ENCODE peak calls at places on chromosomes 13 and 19, in ten cellular contexts. Q is IMR-90; G is activated CD4-positive, alpha-beta memory T cell treated with anti-CD3 and anti-CD28 coated beads for 36 hours; Z is activated CD8-positive, alpha-beta memory T cell treated with anti-CD3 and anti-CD28 coated beads for 4 hours; N is GOT3; R is stimulated activated CD8-positive, alpha-beta memory T cell treated with anti-CD3 and anti-CD28 coated beads, Interleukin-4, amount 100 ng/mL, for 1 hour; T is stimulated activated CD4-positive, alpha-beta T cell treated with anti-CD3 and anti-CD28 coated beads, Interleukin-12 subunit alpha, Interleukin-12 subunit beta, amount 100 ng/mL, for 24 hours; H is T-cell; V is heart left ventricle; S is mucosa of descending colon. P is an unnamed sample.

GRCh38 chr19:38849746-38850230 is at the start of gene HNRNPL:
- DNase-seq in Q (no peak), G (peak), Z (peak), N (peak), R (peak), T (no peak), H (peak), V (peak), S (no peak), P (peak)

GRCh38 chr13:46665630-46666482 is 112.9 kb downstream of the LRCH1 start:
- DNase-seq in Q (no peak), G (no peak), Z (no peak), N (no peak), R (no peak), T (no peak), H (no peak), V (no peak), S (no peak), P (no peak)

GRCh38 chr13:34361528-34361927 is 543.6 kb downstream of the RFC3 start:
- DNase-seq in Q (no peak), G (no peak), Z (no peak), N (no peak), R (no peak), T (no peak), H (no peak), V (no peak), S (no peak), P (no peak)

GRCh38 chr13:32233062-32233461 is 82.1 kb downstream of the ZAR1L start:
- DNase-seq in Q (no peak), G (no peak), Z (no peak), N (no peak), R (no peak), T (no peak), H (no peak), V (no peak), S (no peak), P (no peak)

GRCh38 chr13:94950303-94950702 is 238.0 kb upstream of the SOX21 start:
- DNase-seq in Q (no peak), G (no peak), Z (no peak), N (no peak), R (no peak), T (no peak), H (no peak), V (no peak), S (no peak), P (no peak)

GRCh38 chr13:113365551-113365971 is 1.6 kb upstream of the GRTP1 start:
- DNase-seq in Q (no peak), G (no peak), Z (no peak), N (no peak), R (no peak), T (no peak), H (no peak), V (no peak), S (no peak), P (no peak)

GRCh38 chr19:40279761-40280607 is 5.2 kb downstream of the AKT2 start:
- DNase-seq in Q (no peak), G (no peak), Z (no peak), N (no peak), R (no peak), T (no peak), H (peak), V (no peak), S (no peak), P (no peak)

GRCh38 chr19:3054972-3055740 is 7.1 kb downstream of the TLE5 start:
- DNase-seq in Q (peak), G (no peak), Z (no peak), N (no peak), R (no peak), T (no peak), H (no peak), V (no peak), S (no peak), P (no peak)

GRCh38 chr19:11418518-11419506 is at the start of gene RGL3:
- DNase-seq in Q (no peak), G (no peak), Z (no peak), N (no peak), R (no peak), T (no peak), H (no peak), V (peak), S (peak), P (no peak)

GRCh38 chr19:41019346-41019745 is 28.3 kb downstream of the CYP2B6 start:
- DNase-seq in Q (no peak), G (no peak), Z (no peak), N (no peak), R (no peak), T (no peak), H (no peak), V (no peak), S (no peak), P (no peak)

GRCh38 chr19:39046037-39046821 is 13.9 kb upstream of the FBXO27 start:
- DNase-seq in Q (no peak), G (no peak), Z (no peak), N (no peak), R (no peak), T (no peak), H (no peak), V (no peak), S (no peak), P (no peak)

GRCh38 chr19:14871619-14872230 is 14.2 kb downstream of the OR7A17 start:
- DNase-seq in Q (peak), G (no peak), Z (no peak), N (no peak), R (no peak), T (no peak), H (no peak), V (no peak), S (no peak), P (no peak)

GRCh38 chr19:49425922-49426592 is 869 bp downstream of the GFY start:
- DNase-seq in Q (no peak), G (peak), Z (no peak), N (no peak), R (no peak), T (no peak), H (no peak), V (no peak), S (no peak), P (no peak)

GRCh38 chr13:110495376-110495775 is 66.1 kb downstream of the RAB20 start:
- DNase-seq in Q (no peak), G (no peak), Z (no peak), N (no peak), R (no peak), T (no peak), H (no peak), V (no peak), S (no peak), P (no peak)

GRCh38 chr13:91329736-91330135 is 17.8 kb upstream of the MIR17HG start:
- DNase-seq in Q (no peak), G (no peak), Z (no peak), N (no peak), R (no peak), T (no peak), H (no peak), V (no peak), S (no peak), P (no peak)

GRCh38 chr19:5798244-5798643 is 6.6 kb upstream of the NRTN start:
- DNase-seq in Q (no peak), G (no peak), Z (no peak), N (no peak), R (no peak), T (no peak), H (no peak), V (no peak), S (no peak), P (no peak)

GRCh38 chr13:23617551-23618014 is 47.4 kb downstream of the TNFRSF19 start:
- DNase-seq in Q (peak), G (no peak), Z (no peak), N (no peak), R (no peak), T (no peak), H (no peak), V (no peak), S (no peak), P (no peak)

GRCh38 chr13:106089251-106089940 is 446.1 kb downstream of the EFNB2 start:
- DNase-seq in Q (no peak), G (no peak), Z (no peak), N (no peak), R (no peak), T (no peak), H (no peak), V (no peak), S (no peak), P (no peak)

GRCh38 chr13:26991508-26992181 is 180.0 kb downstream of the USP12 start:
- DNase-seq in Q (peak), G (no peak), Z (no peak), N (no peak), R (no peak), T (no peak), H (no peak), V (no peak), S (no peak), P (no peak)

GRCh38 chr13:110109910-110110309 is 197.0 kb downstream of the COL4A1 start:
- DNase-seq in Q (peak), G (no peak), Z (no peak), N (peak), R (no peak), T (no peak), H (no peak), V (peak), S (peak), P (no peak)

GRCh38 chr19:5153601-5154128 is 184.8 kb downstream of the KDM4B start:
- DNase-seq in Q (no peak), G (no peak), Z (no peak), N (no peak), R (no peak), T (no peak), H (no peak), V (peak), S (no peak), P (no peak)

GRCh38 chr13:21616880-21617279 is 12.9 kb upstream of the MICU2 start:
- DNase-seq in Q (no peak), G (no peak), Z (no peak), N (no peak), R (no peak), T (no peak), H (no peak), V (no peak), S (peak), P (no peak)

GRCh38 chr13:108728370-108728769 is 99.0 kb downstream of the MYO16 start:
- DNase-seq in Q (no peak), G (no peak), Z (no peak), N (no peak), R (no peak), T (no peak), H (no peak), V (no peak), S (no peak), P (no peak)

GRCh38 chr13:114099191-114099590 is 33.2 kb downstream of the RASA3 start:
- DNase-seq in Q (peak), G (peak), Z (no peak), N (peak), R (no peak), T (no peak), H (no peak), V (peak), S (peak), P (peak)

GRCh38 chr13:41691276-41691675 is 233.9 kb downstream of the RGCC start:
- DNase-seq in Q (no peak), G (no peak), Z (no peak), N (no peak), R (no peak), T (no peak), H (no peak), V (no peak), S (no peak), P (no peak)

GRCh38 chr13:70311175-70311574 is 202.9 kb upstream of the KLHL1 start:
- DNase-seq in Q (no peak), G (no peak), Z (no peak), N (no peak), R (no peak), T (no peak), H (no peak), V (no peak), S (no peak), P (no peak)

GRCh38 chr19:42553292-42554045 is 25.2 kb upstream of the CEACAM1 start:
- DNase-seq in Q (peak), G (no peak), Z (no peak), N (no peak), R (no peak), T (no peak), H (no peak), V (peak), S (no peak), P (no peak)

GRCh38 chr13:102312841-102313240 is 89.0 kb downstream of the FGF14 start:
- DNase-seq in Q (no peak), G (no peak), Z (no peak), N (no peak), R (no peak), T (no peak), H (no peak), V (no peak), S (no peak), P (no peak)

GRCh38 chr19:6439743-6440142 is 6.2 kb upstream of the SLC25A41 start:
- DNase-seq in Q (no peak), G (no peak), Z (no peak), N (no peak), R (no peak), T (no peak), H (no peak), V (no peak), S (no peak), P (no peak)

GRCh38 chr19:1250374-1251232 is 2.2 kb downstream of the MIDN start:
- DNase-seq in Q (peak), G (peak), Z (no peak), N (no peak), R (no peak), T (no peak), H (peak), V (peak), S (peak), P (no peak)

GRCh38 chr13:105428816-105429215 is 1106.6 kb downstream of the EFNB2 start:
- DNase-seq in Q (peak), G (no peak), Z (no peak), N (no peak), R (no peak), T (no peak), H (no peak), V (no peak), S (no peak), P (no peak)

GRCh38 chr19:17470204-17470841 is at the start of gene SLC27A1:
- DNase-seq in Q (peak), G (peak), Z (peak), N (peak), R (peak), T (peak), H (peak), V (peak), S (peak), P (peak)

GRCh38 chr13:28056970-28057712 is 43.2 kb downstream of the FLT3 start:
- DNase-seq in Q (no peak), G (no peak), Z (no peak), N (no peak), R (no peak), T (no peak), H (no peak), V (no peak), S (no peak), P (no peak)

GRCh38 chr19:29417048-29417447 is 108.7 kb upstream of the VSTM2B start:
- DNase-seq in Q (no peak), G (no peak), Z (no peak), N (no peak), R (no peak), T (no peak), H (no peak), V (no peak), S (no peak), P (no peak)

GRCh38 chr19:49573009-49573408 is 7.3 kb downstream of the NOSIP start:
- DNase-seq in Q (no peak), G (no peak), Z (no peak), N (no peak), R (no peak), T (no peak), H (no peak), V (no peak), S (no peak), P (no peak)

GRCh38 chr19:18401580-18402112 is 4.2 kb upstream of the LRRC25 start:
- DNase-seq in Q (peak), G (no peak), Z (no peak), N (no peak), R (no peak), T (no peak), H (peak), V (peak), S (peak), P (no peak)